ENCODE peak calls at places on chromosomes 5 and 9, in four cellular contexts. J is left lung, F is OCI-LY7, Z is heart right ventricle. N is an unnamed sample.

GRCh38 chr9:90855208-90856000 is 53.8 kb downstream of the SYK start:
- DNase-seq in J (no peak), Z (no peak), F (no peak), N (no peak)

GRCh38 chr9:123216387-123216786 is 52.0 kb downstream of the STRBP start:
- DNase-seq in Z (no peak), J (no peak), F (no peak), N (no peak)

GRCh38 chr9:114048533-114049452 is 29.3 kb downstream of the AMBP start:
- DNase-seq in Z (no peak), F (no peak), J (no peak), N (peak; percentile 6)

GRCh38 chr5:99553411-99553810 is 624.6 kb upstream of the CHD1 start:
- DNase-seq in J (no peak), F (no peak), Z (no peak), N (no peak)

GRCh38 chr9:109816490-109816889 is 36.5 kb downstream of the PALM2AKAP2 start:
- DNase-seq in Z (no peak), J (no peak), F (no peak), N (no peak)

GRCh38 chr5:68528877-68529276 is 313.3 kb downstream of the PIK3R1 start:
- DNase-seq in F (no peak), Z (no peak), J (no peak), N (no peak)

GRCh38 chr5:43573058-43573457 is 16.2 kb upstream of the PAIP1 start:
- DNase-seq in J (no peak), F (no peak), Z (no peak), N (no peak)

GRCh38 chr5:171340042-171340441 is 31.0 kb downstream of the TLX3 start:
- DNase-seq in F (no peak), J (no peak), Z (no peak), N (no peak)

GRCh38 chr5:112366987-112367386 is 52.1 kb downstream of the EPB41L4A start:
- DNase-seq in F (peak; percentile 8), J (no peak), Z (no peak), N (no peak)

GRCh38 chr9:97220894-97221477 is 86.5 kb upstream of the CCDC180 start:
- DNase-seq in J (no peak), F (no peak), Z (peak; percentile 10), N (no peak)

GRCh38 chr5:26763151-26763550 is 275.2 kb downstream of the CDH9 start:
- DNase-seq in F (no peak), Z (no peak), J (no peak), N (no peak)

GRCh38 chr9:112777914-112778313 is 27.4 kb downstream of the SNX30 start:
- DNase-seq in F (no peak), Z (no peak), J (no peak), N (no peak)

GRCh38 chr9:2610985-2611384 is 10.6 kb upstream of the VLDLR start:
- DNase-seq in Z (no peak), F (no peak), J (no peak), N (no peak)

GRCh38 chr5:128036961-128037360 is 46.6 kb upstream of the SLC12A2 start:
- DNase-seq in J (no peak), Z (no peak), F (no peak), N (no peak)

GRCh38 chr5:73295447-73295846 is 122.5 kb downstream of the TMEM174 start:
- DNase-seq in F (peak; percentile 5), J (no peak), Z (no peak), N (no peak)

GRCh38 chr9:76365028-76365427 is 29.2 kb downstream of the RFK start:
- DNase-seq in F (no peak), Z (no peak), J (no peak), N (no peak)

GRCh38 chr5:99911971-99912370 is 623.2 kb upstream of the FAM174A start:
- DNase-seq in Z (no peak), F (no peak), J (no peak), N (no peak)

GRCh38 chr9:129109952-129110739 is 447 bp downstream of the CRAT start:
- DNase-seq in F (peak; percentile 16), J (no peak), Z (peak; percentile 47), N (peak; percentile 60)

GRCh38 chr9:134852906-134853654 is 27.5 kb upstream of the FCN2 start:
- DNase-seq in F (no peak), Z (no peak), J (no peak), N (no peak)

GRCh38 chr5:25905646-25906045 is 1132.7 kb downstream of the CDH9 start:
- DNase-seq in F (no peak), Z (no peak), J (no peak), N (no peak)

GRCh38 chr9:133251773-133252172 is 23.2 kb downstream of the ABO start:
- DNase-seq in Z (no peak), J (no peak), F (no peak), N (no peak)

GRCh38 chr5:96636601-96637000 is 25.6 kb upstream of the CAST start:
- DNase-seq in F (no peak), Z (no peak), J (no peak), N (no peak)

GRCh38 chr5:32709789-32710334 is 1.3 kb upstream of the NPR3 start:
- DNase-seq in J (peak; percentile 59), F (no peak), Z (peak; percentile 68), N (no peak)

GRCh38 chr9:19481971-19482404 is 73.2 kb downstream of the ACER2 start:
- DNase-seq in F (no peak), J (no peak), Z (no peak), N (no peak)

GRCh38 chr9:83473488-83473971 is 64.7 kb downstream of the FRMD3 start:
- DNase-seq in F (no peak), Z (no peak), J (no peak), N (peak; percentile 50)

GRCh38 chr9:35538361-35539234 is 48.7 kb downstream of the RUSC2 start:
- DNase-seq in Z (peak; percentile 76), F (no peak), J (peak; percentile 80), N (no peak)

GRCh38 chr5:140596364-140596763 is 31.7 kb downstream of the SLC35A4 start:
- DNase-seq in Z (no peak), F (no peak), J (no peak), N (no peak)

GRCh38 chr9:74838351-74838750 is 49.4 kb downstream of the TRPM6 start:
- DNase-seq in F (no peak), J (no peak), Z (no peak), N (no peak)

GRCh38 chr9:100724932-100725331 is 147.1 kb downstream of the CAVIN4 start:
- DNase-seq in J (no peak), F (no peak), Z (no peak), N (no peak)

GRCh38 chr9:16329699-16330113 is 540.8 kb downstream of the BNC2 start:
- DNase-seq in Z (peak; percentile 39), J (no peak), F (no peak), N (no peak)

GRCh38 chr9:89808076-89808701 is 203.4 kb downstream of the GADD45G start:
- DNase-seq in F (no peak), Z (no peak), J (no peak), N (no peak)

GRCh38 chr5:74127377-74128338 is 501.7 kb downstream of the ARHGEF28 start:
- DNase-seq in Z (no peak), F (no peak), J (no peak), N (no peak)

GRCh38 chr5:168656633-168657032 is 77.5 kb upstream of the PANK3 start:
- DNase-seq in Z (no peak), J (no peak), F (no peak), N (no peak)

GRCh38 chr5:149552038-149552494 is 827 bp upstream of the CSNK1A1 start:
- DNase-seq in F (no peak), Z (no peak), J (no peak), N (no peak)
- TF ChIP-seq CTCF in F (peak; percentile 45), Z (no peak), J (no peak), N (no peak)

DNA sequence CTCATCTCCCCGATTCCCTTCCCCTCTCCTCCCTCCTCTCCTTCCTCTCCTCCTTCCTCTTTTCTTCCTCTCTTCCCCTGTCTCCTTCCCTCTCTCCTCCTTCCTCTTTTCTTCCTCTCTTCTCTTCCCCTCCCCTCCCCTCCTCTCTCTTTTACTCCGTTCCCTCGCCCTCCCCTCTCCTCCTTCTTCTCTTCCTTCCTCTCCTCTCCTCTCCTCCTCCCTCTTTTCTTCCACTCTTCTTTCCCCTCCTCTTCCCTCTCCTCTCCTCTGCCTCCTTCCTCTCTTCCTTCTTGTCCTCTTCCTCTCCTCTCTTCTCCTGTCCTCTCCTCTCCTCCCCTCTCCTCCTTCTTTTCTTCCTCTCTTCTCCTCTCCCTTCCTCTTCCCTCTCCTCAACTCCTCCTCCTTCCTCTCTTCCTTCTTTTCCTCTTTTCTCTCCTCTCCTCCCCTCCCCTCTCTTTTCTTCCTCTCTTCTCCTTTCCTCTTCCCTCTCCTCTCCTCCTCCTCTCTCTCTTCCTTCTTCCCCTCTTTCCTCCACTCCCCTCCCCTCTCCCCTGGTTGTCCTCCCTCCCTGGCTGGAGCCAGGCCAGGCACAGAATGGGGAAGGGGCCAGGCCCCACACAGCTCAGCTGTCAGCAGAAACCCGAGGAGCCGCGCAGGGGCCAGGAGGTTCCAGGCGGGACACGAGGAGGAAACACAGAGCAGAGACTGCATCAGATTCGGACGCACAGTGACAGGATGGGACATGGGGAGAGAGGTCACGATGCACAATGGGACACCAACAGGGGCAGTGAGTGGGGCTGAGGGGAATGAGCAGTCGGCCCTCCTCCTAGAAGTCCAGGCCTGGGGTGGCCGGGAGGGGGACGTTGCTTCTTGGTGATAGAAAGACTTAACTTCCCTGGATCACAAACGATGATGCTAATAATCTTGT is 48.0 kb downstream of the CAMK2A start:
- DNase-seq in F (no peak), J (no peak), Z (no peak), N (no peak)
- H3K4me1 ChIP-seq in F (no peaks in the 10 kb centered on the region), J (no peaks in the 10 kb centered on the region), Z (peaks cover 3% of the 10 kb centered on the region), N (no peaks in the 10 kb centered on the region)

GRCh38 chr5:19706776-19707175 is 281.2 kb downstream of the CDH18 start:
- DNase-seq in F (no peak), Z (no peak), J (no peak), N (no peak)
- H3K36me3 ChIP-seq in F (no peaks in the 10 kb centered on the region), Z (no peaks in the 10 kb centered on the region), J (no peaks in the 10 kb centered on the region), N (no peaks in the 10 kb centered on the region)

DNA sequence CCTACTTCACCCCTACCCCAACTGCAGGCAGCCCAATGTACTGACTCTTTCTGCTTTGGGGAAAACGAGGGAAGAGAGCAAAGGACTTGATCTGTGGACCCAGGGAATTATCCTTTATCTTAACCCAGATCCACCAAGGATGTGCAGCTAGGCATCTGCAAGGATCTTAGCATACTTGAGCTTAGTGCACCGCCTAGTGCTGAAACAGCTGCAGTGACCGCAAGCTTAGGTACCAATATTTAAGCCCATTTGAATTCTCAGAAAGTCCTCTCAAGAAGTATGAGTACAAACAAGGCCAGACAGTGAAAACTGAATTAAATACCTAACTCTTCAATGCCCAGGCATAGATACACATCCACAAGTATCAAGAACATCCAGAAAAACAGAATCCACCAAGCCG is 576.7 kb upstream of the ADAMTS16 start:
- DNase-seq in J (no peak), F (peak; percentile 2), Z (no peak), N (no peak)
- TF ChIP-seq CTCF in J (no peak), F (peak; percentile 21), Z (no peak), N (no peak)

GRCh38 chr5:132430736-132431135 is 59.8 kb downstream of the IRF1 start:
- DNase-seq in Z (no peak), J (no peak), F (no peak), N (no peak)

GRCh38 chr5:132428147-132428482 is 58.6 kb downstream of the SLC22A5 start:
- DNase-seq in F (no peak), J (no peak), Z (no peak), N (no peak)

GRCh38 chr5:132431682-132432081 is 58.9 kb downstream of the IRF1 start:
- DNase-seq in J (no peak), F (no peak), Z (no peak), N (no peak)

GRCh38 chr5:132428811-132429440 is 59.4 kb downstream of the SLC22A5 start:
- DNase-seq in F (no peak), Z (no peak), J (no peak), N (no peak)

GRCh38 chr5:132429451-132430440 is 60.2 kb downstream of the SLC22A5 start:
- DNase-seq in F (no peak), Z (no peak), J (no peak), N (no peak)
- H3K4me1 ChIP-seq in F (peaks cover 72% of the 10 kb centered on the region), Z (peaks cover 61% of the 10 kb centered on the region), J (peaks cover 95% of the 10 kb centered on the region), N (peaks cover 74% of the 10 kb centered on the region)